ENCODE peak calls at places on chromosomes 3 and 15, in six cellular contexts. Y is neuronal stem cell; S is effector memory CD4-positive, alpha-beta T cell; K is heart left ventricle; A is lower lobe of right lung; O is ovary. T is an unnamed sample.

GRCh38 chr3:142886938-142887337 is 1.9 kb downstream of the PCOLCE2 start:
- DNase-seq in Y (no peak), S (no peak), K (no peak), A (no peak), O (no peak), T (no peak)

GRCh38 chr3:72427575-72427974 is 420.7 kb downstream of the SHQ1 start:
- DNase-seq in Y (no peak), S (no peak), K (no peak), A (no peak), O (no peak), T (no peak)

GRCh38 chr3:56970401-56971002 is 90.0 kb upstream of the SPATA12 start:
- DNase-seq in Y (no peak), S (no peak), K (no peak), A (no peak), O (no peak), T (peak)

GRCh38 chr3:57972421-57973111 is 35.7 kb upstream of the FLNB start:
- DNase-seq in Y (no peak), S (no peak), K (no peak), A (no peak), O (no peak), T (no peak)

GRCh38 chr15:82832601-82833209 is 23.3 kb downstream of the WHAMM start:
- DNase-seq in Y (no peak), S (no peak), K (no peak), A (no peak), O (no peak), T (peak)

GRCh38 chr3:171972965-171973364 is 66.4 kb upstream of the FNDC3B start:
- DNase-seq in Y (no peak), S (no peak), K (no peak), A (no peak), O (no peak), T (no peak)

GRCh38 chr3:20130122-20130521 is 55.9 kb downstream of the SGO1 start:
- DNase-seq in Y (no peak), S (no peak), K (no peak), A (no peak), O (no peak), T (no peak)

GRCh38 chr3:32865364-32865763 is 47.6 kb downstream of the TRIM71 start:
- DNase-seq in Y (no peak), S (no peak), K (no peak), A (no peak), O (no peak), T (no peak)

GRCh38 chr3:147120029-147120428 is 286.3 kb downstream of the ZIC4 start:
- DNase-seq in Y (no peak), S (no peak), K (no peak), A (no peak), O (no peak), T (no peak)

GRCh38 chr3:23580337-23580736 is 225.4 kb upstream of the UBE2E1 start:
- DNase-seq in Y (no peak), S (no peak), K (no peak), A (no peak), O (no peak), T (no peak)

GRCh38 chr3:128603313-128603712 is 47.3 kb downstream of the RPN1 start:
- DNase-seq in Y (no peak), S (no peak), K (no peak), A (no peak), O (no peak), T (no peak)

DNA sequence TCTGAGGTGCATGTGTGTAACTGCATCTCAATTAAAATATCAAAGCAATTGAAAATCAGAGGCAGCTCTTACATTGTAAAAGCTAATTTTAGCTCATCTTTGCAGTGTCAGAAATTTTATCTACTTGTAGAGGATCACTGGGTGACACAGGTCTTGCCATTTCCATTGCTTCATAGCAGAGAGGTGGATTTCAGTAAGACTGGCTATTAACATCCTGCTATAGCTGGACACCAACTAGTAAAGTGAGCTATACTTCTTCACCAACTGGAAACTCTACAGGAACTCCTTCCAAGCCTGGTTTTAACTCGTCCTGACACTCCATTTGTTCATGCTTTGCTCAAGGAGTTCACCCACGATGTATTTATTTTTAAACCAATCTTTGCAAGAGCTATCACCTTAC is 19.5 kb upstream of the MITF start:
- DNase-seq in Y (no peak), S (no peak), K (no peak), A (no peak), O (no peak), T (no peak)
- H3K27ac ChIP-seq in Y (no peak), S (no peak), K (peak), A (no peak), O (no peak), T (no peak)

GRCh38 chr3:126035362-126036050 is 48.4 kb downstream of the SLC41A3 start:
- DNase-seq in Y (no peak), S (no peak), K (no peak), A (no peak), O (no peak), T (no peak)

GRCh38 chr3:126031981-126032471 is 51.9 kb downstream of the SLC41A3 start:
- DNase-seq in Y (no peak), S (no peak), K (no peak), A (no peak), O (no peak), T (no peak)

GRCh38 chr3:126034481-126035361 is 49.2 kb downstream of the SLC41A3 start:
- DNase-seq in Y (no peak), S (no peak), K (no peak), A (no peak), O (no peak), T (no peak)

GRCh38 chr3:126033765-126034164 is 50.2 kb downstream of the SLC41A3 start:
- DNase-seq in Y (no peak), S (no peak), K (no peak), A (no peak), O (no peak), T (no peak)

DNA sequence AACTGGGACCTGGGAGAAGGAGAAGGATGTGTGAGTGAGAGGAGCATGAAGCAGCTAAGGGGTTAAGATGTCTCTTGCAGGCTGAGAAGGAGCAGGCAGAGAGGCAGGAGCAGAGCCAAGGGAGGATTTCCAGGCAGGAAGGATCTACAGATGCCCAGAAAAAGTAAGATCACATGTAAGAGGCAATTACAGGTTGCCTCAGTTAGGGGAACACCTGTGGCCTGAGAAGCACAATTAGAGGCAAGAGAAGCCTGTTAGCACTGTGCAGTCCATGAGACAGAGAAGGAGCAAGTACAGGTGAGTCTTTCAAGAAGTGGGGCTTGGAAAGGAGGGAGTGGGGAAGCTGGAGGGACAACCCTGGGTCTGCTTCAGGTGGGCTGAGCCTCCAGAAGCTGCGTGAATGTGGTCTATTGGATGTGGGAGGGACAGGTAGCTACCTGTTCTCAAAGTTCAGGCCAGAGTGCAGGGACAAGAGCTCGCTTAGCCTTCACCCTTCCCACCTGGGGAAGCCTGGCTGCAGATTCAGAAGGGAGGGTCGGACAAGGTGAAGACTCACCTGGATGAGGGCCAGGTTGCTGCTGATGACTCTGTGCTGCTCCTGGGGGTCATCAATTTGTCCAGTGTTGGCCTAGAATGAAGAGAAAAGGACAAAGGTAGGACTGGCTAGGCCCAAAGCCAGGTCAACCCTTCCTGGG is 50.7 kb downstream of the SLC41A3 start:
- DNase-seq in Y (no peak), S (no peak), K (no peak), A (no peak), O (no peak), T (no peak)
- H3K27ac ChIP-seq in Y (no peak), S (no peak), K (no peak), A (no peak), O (no peak), T (no peak)

GRCh38 chr3:15303728-15304127 is 28.7 kb downstream of the SH3BP5 start:
- DNase-seq in Y (no peak), S (no peak), K (no peak), A (no peak), O (no peak), T (no peak)
- H3K27ac ChIP-seq in Y (no peak), S (no peak), K (no peak), A (peak), O (no peak), T (no peak)

DNA sequence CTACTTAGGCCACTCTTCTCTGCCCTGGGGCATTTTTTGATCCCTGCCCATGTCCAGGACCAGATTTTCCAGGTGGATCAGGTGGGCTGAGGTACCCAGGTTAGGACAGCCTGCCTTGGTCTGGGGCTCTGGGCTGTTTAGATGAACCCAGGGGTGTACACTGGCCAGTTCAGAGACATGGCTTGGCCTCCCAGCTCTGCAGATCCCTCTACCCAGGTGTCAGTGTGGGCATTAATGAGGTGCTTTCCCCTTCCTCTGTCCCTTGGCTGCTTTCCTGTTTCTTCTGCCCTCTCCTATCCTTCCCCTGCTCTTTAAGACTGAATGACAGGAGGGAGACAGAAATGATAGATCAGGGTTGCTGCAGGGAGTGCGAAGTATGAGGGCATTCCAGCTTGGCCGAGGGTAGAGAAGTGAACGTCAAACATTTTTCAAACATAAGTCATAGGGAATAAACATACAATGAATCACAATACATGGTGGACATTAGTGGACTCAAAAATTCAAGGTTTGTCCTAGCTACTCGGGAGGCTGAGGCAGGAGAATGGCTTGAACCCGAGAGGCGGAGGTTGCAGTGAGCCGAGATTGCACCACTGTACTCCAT is 30.5 kb downstream of the RTP1 start:
- DNase-seq in Y (no peak), S (no peak), K (no peak), A (no peak), O (no peak), T (no peak)
- H3K27ac ChIP-seq in Y (no peak), S (no peak), K (no peak), A (no peak), O (no peak), T (no peak)

GRCh38 chr3:111335512-111335911 is 206.5 kb upstream of the CD96 start:
- DNase-seq in Y (no peak), S (no peak), K (no peak), A (no peak), O (no peak), T (no peak)
- H3K27ac ChIP-seq in Y (no peak), S (no peak), K (no peak), A (no peak), O (no peak), T (no peak)

T was measured in caudate nucleus.